ENCODE peak calls at places on chromosomes 12 and 14, in eight cellular contexts. B, C, N, Y, Z, S, I and R are unnamed samples.

GRCh38 chr12:39443704-39444234 is 849 bp upstream of the KIF21A start:
- DNase-seq in C (peak), I (no peak), B (no peak), N (no peak), Y (no peak), Z (no peak), S (no peak), R (peak)

GRCh38 chr12:11711675-11712327 is 62.3 kb downstream of the ETV6 start:
- DNase-seq in B (no peak), I (no peak), S (no peak), C (peak), Y (no peak), N (peak), Z (no peak), R (peak)

GRCh38 chr14:44170099-44170498 is 337.0 kb downstream of the FSCB start:
- DNase-seq in B (no peak), C (no peak), Y (no peak), Z (peak), I (no peak), N (no peak), S (no peak), R (no peak)

GRCh38 chr12:10167588-10167987 is 4.3 kb downstream of the OLR1 start:
- DNase-seq in B (no peak), S (no peak), Y (no peak), N (no peak), Z (peak), C (no peak), I (no peak), R (no peak)

GRCh38 chr14:68675233-68675577 is 117.7 kb downstream of the ZFP36L1 start:
- DNase-seq in Y (no peak), S (no peak), I (no peak), C (peak), B (no peak), Z (peak), N (peak), R (peak)

GRCh38 chr14:88421286-88421685 is 35.8 kb downstream of the SPATA7 start:
- DNase-seq in Z (no peak), N (peak), Y (no peak), I (no peak), S (no peak), C (peak), B (no peak), R (peak)

GRCh38 chr12:118377891-118378470 is 1.6 kb downstream of the SUDS3 start:
- DNase-seq in C (peak), N (peak), I (peak), B (peak), Y (peak), Z (peak), S (peak), R (peak)

GRCh38 chr14:106129274-106129673 is 602.9 kb downstream of the TMEM121 start:
- DNase-seq in S (no peak), N (no peak), Y (peak), Z (no peak), I (no peak), B (no peak), C (no peak), R (no peak)

GRCh38 chr12:23204933-23205778 is 580.2 kb downstream of the ETNK1 start:
- DNase-seq in B (no peak), I (no peak), S (no peak), C (peak), N (peak), Z (peak), Y (no peak), R (peak)

GRCh38 chr12:86513206-86513605 is 257.0 kb upstream of the MGAT4C start:
- DNase-seq in Z (no peak), C (no peak), Y (no peak), B (no peak), S (no peak), N (no peak), I (no peak), R (no peak)

GRCh38 chr12:26318661-26319068 is 123.3 kb downstream of the SSPN start:
- DNase-seq in Z (peak), Y (no peak), S (no peak), C (peak), N (peak), B (no peak), I (peak), R (peak)

GRCh38 chr12:52521175-52521574 is 981 bp upstream of the KRT5 start:
- DNase-seq in Z (peak), C (no peak), I (no peak), N (no peak), S (no peak), B (no peak), Y (no peak), R (no peak)

GRCh38 chr12:52199294-52199920 is 7.6 kb upstream of the KRT80 start:
- DNase-seq in I (no peak), S (no peak), B (peak), N (no peak), Z (no peak), C (no peak), Y (no peak), R (no peak)

GRCh38 chr12:632102-632696 is 31.0 kb downstream of the NINJ2 start:
- DNase-seq in I (no peak), Z (peak), B (no peak), S (no peak), N (peak), Y (no peak), C (peak), R (peak)

GRCh38 chr12:104702565-104703139 is 245.9 kb downstream of the CHST11 start:
- DNase-seq in N (no peak), Z (no peak), I (peak), S (no peak), B (peak), C (peak), Y (no peak), R (peak)

GRCh38 chr12:18864900-18865561 is 127.1 kb downstream of the CAPZA3 start:
- DNase-seq in C (peak), B (no peak), Y (no peak), S (no peak), Z (peak), N (peak), I (no peak), R (peak)

GRCh38 chr12:65100140-65100539 is 21.0 kb downstream of the WIF1 start:
- DNase-seq in C (no peak), Z (peak), S (no peak), Y (no peak), N (no peak), I (no peak), B (no peak), R (no peak)

GRCh38 chr12:87266305-87266704 is 762.9 kb downstream of the C12orf50 start:
- DNase-seq in Z (peak), Y (no peak), B (no peak), S (no peak), C (peak), N (no peak), I (no peak), R (no peak)

GRCh38 chr12:47551426-47551851 is 154.4 kb downstream of the RPAP3 start:
- DNase-seq in I (no peak), B (no peak), N (peak), S (no peak), Z (peak), Y (no peak), C (peak), R (peak)

GRCh38 chr14:75939200-75939599 is 42.6 kb downstream of the TGFB3 start:
- DNase-seq in S (no peak), B (no peak), Z (peak), Y (no peak), I (no peak), C (no peak), N (no peak), R (no peak)

GRCh38 chr14:44316647-44317432 is 190.2 kb downstream of the FSCB start:
- DNase-seq in I (peak), B (no peak), S (no peak), Y (no peak), C (peak), N (peak), Z (peak), R (peak)

GRCh38 chr14:69711471-69712216 is 55.3 kb upstream of the SRSF5 start:
- DNase-seq in Z (no peak), N (no peak), C (no peak), I (peak), Y (no peak), B (no peak), S (no peak), R (peak)

GRCh38 chr12:10389941-10390340 is at the start of gene KLRK1:
- DNase-seq in S (no peak), C (no peak), Y (no peak), Z (no peak), N (no peak), B (no peak), I (no peak), R (no peak)

GRCh38 chr14:104436047-104436531 is 143.5 kb upstream of the C14orf180 start:
- DNase-seq in Z (no peak), I (peak), B (peak), C (peak), N (no peak), S (no peak), Y (no peak), R (peak)

GRCh38 chr12:108630481-108631207 is 3.0 kb downstream of the SELPLG start:
- DNase-seq in S (no peak), Z (peak), Y (peak), N (peak), C (peak), I (no peak), B (no peak), R (peak)

GRCh38 chr12:65450610-65451009 is 172.1 kb downstream of the MSRB3 start:
- DNase-seq in I (no peak), Z (no peak), C (no peak), N (no peak), B (no peak), S (no peak), Y (no peak), R (no peak)

GRCh38 chr12:15546102-15546701 is 223.9 kb downstream of the PTPRO start:
- DNase-seq in S (no peak), C (no peak), Y (peak), N (no peak), I (no peak), Z (no peak), B (no peak), R (no peak)

GRCh38 chr14:64417042-64417770 is 29.1 kb downstream of the MTHFD1 start:
- DNase-seq in C (peak), I (no peak), N (peak), S (no peak), Z (no peak), B (no peak), Y (no peak), R (no peak)

GRCh38 chr12:57771873-57772428 is at the start of gene METTL1:
- DNase-seq in S (peak), I (peak), N (peak), Y (peak), Z (peak), C (peak), B (peak), R (peak)

GRCh38 chr12:27424631-27425230 is 21.8 kb upstream of the SMCO2 start:
- DNase-seq in I (no peak), Y (no peak), B (no peak), N (peak), Z (peak), S (no peak), C (peak), R (peak)

GRCh38 chr12:28033538-28033915 is 61.0 kb upstream of the PTHLH start:
- DNase-seq in N (peak), S (no peak), Y (no peak), I (no peak), B (no peak), C (peak), Z (peak), R (peak)

DNA sequence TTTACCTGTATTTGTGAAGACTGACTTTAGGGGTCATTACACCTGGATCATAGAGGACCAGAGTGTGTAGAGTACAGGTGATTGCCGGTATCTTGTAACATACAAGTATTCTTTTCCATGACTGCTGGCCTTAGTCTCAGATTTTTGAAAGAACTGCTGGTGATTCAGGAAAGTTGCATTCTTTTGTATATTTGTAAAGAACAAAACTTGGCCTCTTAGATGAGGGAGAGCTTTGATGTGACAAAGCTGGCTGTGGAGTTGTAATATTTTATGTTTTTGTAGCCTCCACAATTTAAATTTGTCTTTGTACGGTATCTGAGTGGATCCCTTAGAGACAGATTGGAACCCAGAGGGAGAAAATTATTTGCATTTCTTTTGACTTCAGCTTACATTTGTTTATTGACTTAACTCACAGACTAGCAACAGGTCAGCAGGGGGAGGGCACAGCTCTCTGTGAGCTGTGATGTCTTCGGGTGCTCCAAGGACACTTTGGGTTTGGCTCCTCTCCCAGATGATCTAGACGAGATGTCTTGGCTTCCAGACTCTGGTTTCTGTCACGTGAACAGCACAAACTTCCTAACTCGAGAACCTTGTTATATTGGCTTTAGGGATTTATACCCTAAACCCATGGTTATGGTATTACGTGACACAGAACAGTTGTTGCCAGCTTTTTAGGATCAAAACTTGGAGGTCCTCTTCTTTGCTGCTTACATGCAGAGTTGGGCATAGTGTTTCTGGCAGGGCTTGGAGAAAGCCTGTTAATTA is 65.9 kb downstream of the DAAM1 start:
- DNase-seq in N (peak), I (no peak), S (no peak), Z (peak), C (peak), Y (no peak), B (peak), R (peak)
- H3K4me3 ChIP-seq in N (no peak), I (no peak), S (no peak), Z (no peak), C (peak), Y (no peak), B (no peak), R (no peak)

GRCh38 chr12:66662179-66662578 is 16.7 kb downstream of the GRIP1 start:
- DNase-seq in N (no peak), C (no peak), S (no peak), Y (no peak), I (no peak), Z (peak), B (no peak), R (no peak)
- H3K4me3 ChIP-seq in N (no peak), C (no peak), S (no peak), Y (no peak), I (no peak), Z (no peak), B (no peak), R (no peak)

GRCh38 chr12:48968467-48968866 is 3.1 kb downstream of the WNT10B start:
- DNase-seq in B (no peak), C (no peak), S (no peak), Y (no peak), Z (no peak), I (no peak), N (no peak), R (no peak)
- H3K4me3 ChIP-seq in B (no peak), C (no peak), S (no peak), Y (no peak), Z (no peak), I (no peak), N (no peak), R (no peak)

DNA sequence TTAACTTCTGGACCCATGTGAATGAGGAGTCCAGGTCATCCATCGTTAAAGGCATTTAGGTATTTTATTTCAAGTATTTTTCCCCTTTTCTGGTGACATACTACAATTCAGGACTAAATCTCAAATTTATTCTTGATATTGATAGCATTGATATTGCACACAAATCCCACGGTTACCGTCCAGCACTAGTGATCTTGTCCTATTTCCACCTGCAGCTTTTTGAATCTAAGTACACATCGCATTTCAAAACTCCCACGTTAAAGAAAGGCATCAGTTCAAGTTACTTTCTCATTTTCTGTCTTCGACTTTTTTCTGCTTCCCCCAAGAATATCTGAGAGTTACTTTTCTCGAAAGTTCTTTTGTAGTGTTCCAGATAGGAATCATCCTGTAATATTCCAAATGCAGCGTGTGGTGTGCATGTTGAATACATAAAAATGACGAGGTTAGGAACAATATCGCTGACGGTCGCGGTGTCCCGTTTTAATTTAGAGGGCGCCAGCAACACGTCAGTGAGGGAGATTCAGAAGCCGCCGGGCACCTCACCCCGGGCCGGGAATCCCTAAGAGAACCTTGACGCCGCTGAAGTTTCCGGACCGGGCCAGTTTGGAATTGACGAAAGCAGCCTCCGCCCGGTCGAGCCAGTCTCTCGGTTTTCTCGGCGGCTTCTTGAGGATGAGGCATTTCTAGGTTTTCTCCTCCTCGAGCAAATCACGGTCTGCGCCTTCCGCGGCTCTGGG is 569 bp upstream of the RGS6 start:
- DNase-seq in N (no peak), S (no peak), C (peak), B (no peak), Y (no peak), I (no peak), Z (no peak), R (no peak)
- H3K4me3 ChIP-seq in N (no peak), S (no peak), C (no peak), B (no peak), Y (no peak), I (no peak), Z (no peak), R (no peak)

DNA sequence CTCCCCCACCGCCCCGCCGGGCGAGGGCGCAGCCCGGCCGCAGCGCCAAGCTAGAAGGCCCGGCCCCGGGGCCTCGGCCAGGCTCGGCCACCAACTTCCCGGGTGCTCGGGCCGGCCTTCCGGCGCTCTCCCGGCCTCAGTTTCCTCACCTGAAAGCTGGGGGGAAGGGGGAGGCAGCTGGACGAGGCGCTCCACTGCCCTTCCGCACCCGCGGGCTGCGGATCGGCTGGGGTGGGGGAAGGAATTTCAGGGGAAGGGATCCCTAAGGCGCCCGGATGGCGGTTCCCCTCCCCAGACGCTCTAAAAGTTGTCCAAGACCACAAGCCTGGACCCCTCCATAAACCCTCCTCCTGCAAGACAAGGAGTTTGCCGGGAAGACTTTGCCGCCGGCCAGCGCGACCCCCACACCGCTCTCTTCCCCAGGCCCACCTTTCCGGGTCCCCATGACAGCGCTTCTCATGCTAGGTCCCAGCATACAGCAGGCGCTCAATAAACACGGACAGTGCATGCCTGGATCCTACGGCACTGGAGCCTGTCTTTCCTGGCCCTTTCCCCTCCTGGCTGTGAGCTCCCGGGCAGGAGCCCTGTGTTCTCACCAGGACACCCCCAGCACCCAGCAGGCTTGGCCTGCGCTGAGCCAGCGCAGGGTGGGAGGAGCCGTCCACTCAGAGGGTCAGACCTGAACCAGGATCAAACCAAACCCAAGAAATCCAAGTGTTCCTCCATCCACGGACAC is 18.1 kb downstream of the BEGAIN start:
- DNase-seq in Z (no peak), B (no peak), S (no peak), Y (no peak), C (peak), N (no peak), I (no peak), R (no peak)
- H3K4me3 ChIP-seq in Z (no peak), B (peak), S (no peak), Y (no peak), C (peak), N (no peak), I (no peak), R (no peak)

GRCh38 chr14:101457936-101458535 is 103.3 kb upstream of the DIO3 start:
- DNase-seq in C (no peak), Y (no peak), I (no peak), B (no peak), N (no peak), S (no peak), Z (no peak), R (no peak)
- H3K4me3 ChIP-seq in C (no peak), Y (no peak), I (no peak), B (no peak), N (no peak), S (no peak), Z (no peak), R (no peak)

DNA sequence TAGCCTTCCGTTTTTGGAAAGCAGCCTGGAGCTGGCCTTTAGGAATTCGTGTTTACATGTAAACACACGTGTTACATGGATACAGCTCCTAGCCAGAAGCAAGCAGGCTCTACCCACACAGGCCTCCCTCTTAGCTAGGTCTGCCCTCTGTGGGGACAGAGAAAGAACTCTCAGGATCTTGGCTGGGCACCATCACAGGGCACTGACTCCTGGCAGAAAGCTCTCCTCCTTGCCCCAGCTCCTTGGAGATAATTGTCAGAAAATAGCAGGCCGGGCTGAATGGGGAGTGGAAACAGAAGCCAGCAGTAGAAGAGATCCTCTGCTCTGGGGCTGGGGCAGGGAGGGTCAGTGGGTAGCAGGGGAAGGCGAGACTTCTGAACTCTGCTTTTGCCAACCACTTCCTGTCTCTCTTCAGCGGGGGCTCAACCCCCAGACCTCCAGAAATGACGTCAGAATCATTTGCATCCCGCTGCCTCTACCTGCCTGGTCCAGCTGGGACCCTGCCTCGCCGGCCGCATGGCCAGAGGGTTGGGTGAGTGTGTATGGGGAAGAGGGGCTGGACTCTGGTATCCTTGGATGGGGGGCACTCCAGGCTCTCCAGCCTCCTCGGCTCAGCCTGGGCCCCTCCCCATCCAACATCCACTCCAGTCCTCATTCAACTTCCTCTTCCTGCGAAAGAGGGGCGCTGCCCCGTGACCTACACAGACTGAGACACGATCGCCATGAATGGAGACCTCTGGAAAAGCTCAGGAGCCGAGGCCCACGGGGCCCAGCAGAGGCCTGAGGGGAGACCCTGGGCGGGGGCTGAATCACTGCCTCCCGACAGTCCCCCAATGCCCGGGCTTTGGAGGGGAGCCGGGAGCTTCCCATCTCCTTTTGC is 650 bp upstream of the HOXC4 start:
- DNase-seq in N (no peak), Z (no peak), S (peak), C (peak), I (no peak), Y (peak), B (no peak), R (peak)
- H3K4me3 ChIP-seq in N (peak), Z (peak), S (peak), C (peak), I (no peak), Y (peak), B (peak), R (no peak)

GRCh38 chr14:36503771-36504741 is 16.0 kb downstream of the NKX2-1 start:
- DNase-seq in Y (no peak), C (no peak), N (no peak), S (no peak), Z (no peak), B (no peak), I (no peak), R (no peak)
- H3K4me3 ChIP-seq in Y (no peak), C (no peak), N (no peak), S (no peak), Z (no peak), B (no peak), I (no peak), R (no peak)